ENCODE peak calls at places on chromosomes 1 and 21, in six cellular contexts. K is neural progenitor cell, X is left lung, Y is tibial nerve, T is AG04450, A is upper lobe of left lung. L is an unnamed sample.

GRCh38 chr1:20008391-20008841 is 29.0 kb upstream of the PLA2G2A start:
- DNase-seq in A (no peak), X (no peak), T (no peak), K (no peak), Y (no peak), L (no peak)

GRCh38 chr1:178093958-178094751 is at the start of gene RASAL2:
- DNase-seq in Y (peak), X (peak), T (no peak), A (peak), K (peak), L (no peak)

GRCh38 chr1:174968750-174969244 is 30.9 kb upstream of the CACYBP start:
- DNase-seq in T (no peak), Y (no peak), X (no peak), A (no peak), K (no peak), L (no peak)

GRCh38 chr1:193771596-193771995 is 585.2 kb upstream of the B3GALT2 start:
- DNase-seq in A (no peak), X (no peak), T (no peak), K (no peak), Y (no peak), L (no peak)

GRCh38 chr1:2110738-2111673 is 60.8 kb downstream of the PRKCZ start:
- DNase-seq in X (peak), Y (no peak), K (no peak), A (peak), T (no peak), L (no peak)

GRCh38 chr21:17925000-17925610 is 105.9 kb upstream of the C21orf91 start:
- DNase-seq in A (no peak), K (peak), X (no peak), Y (no peak), T (peak), L (no peak)

GRCh38 chr21:41665766-41666595 is 100.9 kb downstream of the RIPK4 start:
- DNase-seq in Y (no peak), A (no peak), K (no peak), T (no peak), X (no peak), L (no peak)

GRCh38 chr1:11692899-11693590 is 1.5 kb downstream of the DRAXIN start:
- DNase-seq in K (peak), T (no peak), X (no peak), Y (no peak), A (no peak), L (peak)

GRCh38 chr1:5748286-5749225 is 243.7 kb downstream of the NPHP4 start:
- DNase-seq in T (no peak), K (no peak), X (peak), Y (peak), A (peak), L (no peak)

GRCh38 chr1:157894613-157895012 is 53.0 kb upstream of the CD5L start:
- DNase-seq in A (no peak), K (no peak), X (no peak), Y (no peak), T (no peak), L (no peak)

GRCh38 chr1:19644761-19645543 is 841 bp downstream of the NBL1 start:
- DNase-seq in X (no peak), T (no peak), Y (no peak), K (peak), A (peak), L (no peak)

GRCh38 chr1:7613106-7613850 is 157.8 kb upstream of the VAMP3 start:
- DNase-seq in A (no peak), Y (no peak), T (no peak), K (no peak), X (no peak), L (no peak)

GRCh38 chr1:17194981-17195528 is 9.9 kb upstream of the PADI1 start:
- DNase-seq in A (no peak), T (no peak), Y (no peak), X (no peak), K (no peak), L (no peak)

GRCh38 chr1:17930635-17931034 is 175.5 kb downstream of the ACTL8 start:
- DNase-seq in X (no peak), T (no peak), A (no peak), Y (no peak), K (no peak), L (no peak)

GRCh38 chr1:5616366-5617178 is 375.7 kb downstream of the NPHP4 start:
- DNase-seq in K (no peak), A (no peak), T (no peak), Y (no peak), X (peak), L (no peak)

GRCh38 chr1:21539933-21540332 is 30.7 kb downstream of the ALPL start:
- DNase-seq in Y (no peak), T (no peak), X (no peak), A (peak), K (peak), L (no peak)

GRCh38 chr1:95124342-95124741 is 7.2 kb downstream of the TLCD4 start:
- DNase-seq in A (no peak), X (no peak), K (no peak), T (no peak), Y (no peak), L (no peak)

GRCh38 chr1:30162565-30162964 is 560.8 kb downstream of the MATN1 start:
- DNase-seq in A (no peak), K (no peak), X (no peak), Y (no peak), T (no peak), L (no peak)

GRCh38 chr1:159122005-159122621 is 45.5 kb upstream of the AIM2 start:
- DNase-seq in K (no peak), X (no peak), T (no peak), Y (no peak), A (no peak), L (no peak)

GRCh38 chr1:92749024-92749634 is 35.8 kb downstream of the EVI5 start:
- DNase-seq in Y (no peak), T (no peak), X (no peak), K (peak), A (no peak), L (peak)

GRCh38 chr1:6600410-6601048 is 2.1 kb downstream of the KLHL21 start:
- DNase-seq in Y (no peak), K (peak), A (no peak), T (no peak), X (no peak), L (no peak)

GRCh38 chr1:203475012-203475981 is at the start of gene PRELP:
- DNase-seq in X (no peak), T (no peak), A (no peak), K (peak), Y (peak), L (no peak)

GRCh38 chr1:56627636-56628039 is 17.5 kb upstream of the PRKAA2 start:
- DNase-seq in X (no peak), T (no peak), Y (no peak), K (peak), A (no peak), L (no peak)

GRCh38 chr1:2999571-2999970 is 21.7 kb upstream of the ACTRT2 start:
- DNase-seq in T (no peak), Y (no peak), K (no peak), A (no peak), X (peak), L (no peak)

GRCh38 chr1:9842073-9842711 is 18.4 kb upstream of the CLSTN1 start:
- DNase-seq in A (no peak), K (no peak), T (no peak), Y (no peak), X (no peak), L (no peak)

GRCh38 chr1:21946836-21947587 is 9.9 kb upstream of the HSPG2 start:
- DNase-seq in Y (no peak), K (peak), T (no peak), X (no peak), A (no peak), L (no peak)

GRCh38 chr1:13813398-13814012 is 113.5 kb downstream of the PRDM2 start:
- DNase-seq in A (peak), K (peak), X (peak), T (no peak), Y (no peak), L (no peak)

GRCh38 chr1:56073614-56074356 is 505.6 kb downstream of the PLPP3 start:
- DNase-seq in K (no peak), T (peak), Y (peak), X (no peak), A (no peak), L (no peak)

GRCh38 chr1:205568469-205569361 is 63.1 kb downstream of the ELK4 start:
- DNase-seq in T (no peak), A (peak), Y (no peak), X (no peak), K (peak), L (no peak)

GRCh38 chr1:66282343-66282852 is 251.6 kb upstream of the SGIP1 start:
- DNase-seq in Y (no peak), K (no peak), X (no peak), A (no peak), T (peak), L (peak)

GRCh38 chr1:30446508-30446907 is 276.9 kb downstream of the MATN1 start:
- DNase-seq in T (no peak), X (no peak), K (no peak), A (no peak), Y (no peak), L (no peak)

GRCh38 chr1:39671793-39672550 is at the start of gene NT5C1A:
- DNase-seq in Y (no peak), K (peak), A (peak), T (no peak), X (no peak), L (no peak)

GRCh38 chr1:145846191-145846590 is 761 bp downstream of the NUDT17 start:
- DNase-seq in K (peak), Y (no peak), A (no peak), T (no peak), X (no peak), L (no peak)

GRCh38 chr1:234683856-234684632 is 74.1 kb upstream of the IRF2BP2 start:
- DNase-seq in X (no peak), K (no peak), A (peak), Y (peak), T (no peak), L (no peak)

GRCh38 chr1:234686035-234686434 is 76.1 kb upstream of the IRF2BP2 start:
- DNase-seq in A (no peak), K (no peak), X (no peak), Y (no peak), T (no peak), L (no peak)

GRCh38 chr1:234687011-234687410 is 77.0 kb upstream of the IRF2BP2 start:
- DNase-seq in X (no peak), K (no peak), A (no peak), T (no peak), Y (no peak), L (no peak)

GRCh38 chr1:234683127-234683855 is 73.3 kb upstream of the IRF2BP2 start:
- DNase-seq in K (no peak), T (no peak), A (no peak), Y (no peak), X (no peak), L (no peak)

DNA sequence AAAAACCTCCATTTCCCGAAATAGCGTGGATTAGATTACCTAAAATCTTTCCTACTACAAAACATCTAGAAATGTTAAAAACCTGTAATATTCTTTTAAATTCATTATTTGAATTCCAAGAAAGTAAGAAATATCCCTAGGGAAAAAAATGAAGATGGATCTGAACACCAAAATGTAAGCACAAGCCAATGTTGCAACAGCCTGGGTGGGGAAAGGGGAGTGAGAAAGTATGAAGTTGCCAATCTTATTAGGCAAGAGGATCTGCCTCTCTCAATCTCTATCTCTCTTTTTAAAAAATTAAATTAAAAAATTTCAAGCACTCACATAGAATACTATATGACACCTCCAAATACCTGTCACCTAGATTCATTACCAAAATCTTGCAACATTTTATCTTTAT is 74.9 kb upstream of the IRF2BP2 start:
- DNase-seq in K (no peak), T (no peak), Y (no peak), X (no peak), A (no peak), L (no peak)
- H3K27ac ChIP-seq in K (no peak), T (no peak), Y (no peak), X (no peak), A (no peak), L (peak)

GRCh38 chr1:32336963-32337675 is 1.1 kb upstream of the MARCKSL1 start:
- DNase-seq in K (no peak), T (no peak), X (peak), A (no peak), Y (no peak), L (peak)

GRCh38 chr1:32339363-32339978 is 3.4 kb upstream of the MARCKSL1 start:
- DNase-seq in Y (no peak), A (no peak), K (no peak), X (no peak), T (no peak), L (peak)

GRCh38 chr1:32337855-32338636 is 2.0 kb upstream of the MARCKSL1 start:
- DNase-seq in K (peak), A (peak), X (peak), Y (peak), T (no peak), L (peak)

GRCh38 chr1:32335951-32336867 is at the start of gene MARCKSL1:
- DNase-seq in X (peak), A (peak), Y (peak), K (peak), T (no peak), L (no peak)

GRCh38 chr1:32338637-32339145 is 2.7 kb upstream of the MARCKSL1 start:
- DNase-seq in Y (no peak), K (no peak), T (no peak), A (no peak), X (no peak), L (no peak)
- H3K27ac ChIP-seq in Y (peak), K (no peak), T (no peak), A (peak), X (peak), L (peak)

DNA sequence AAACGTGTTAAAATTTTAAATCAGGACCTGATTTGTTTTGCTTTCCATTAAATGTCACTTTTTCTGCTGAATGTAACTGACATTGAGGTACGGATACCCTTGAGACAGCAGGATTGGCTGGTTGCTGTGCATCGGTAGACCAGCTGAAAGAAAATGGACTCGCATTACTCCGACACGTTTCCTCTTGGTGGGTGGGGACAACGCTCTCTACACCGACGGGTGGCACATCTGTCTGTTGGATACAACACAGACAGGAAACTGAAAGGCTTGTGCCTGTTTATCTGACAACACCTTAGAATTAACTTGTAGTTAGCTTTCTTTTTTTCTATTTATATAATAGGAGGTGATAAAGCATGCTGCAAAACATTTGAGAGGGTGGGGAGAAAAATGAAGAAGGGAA is 19.4 kb downstream of the PRPF38A start:
- DNase-seq in A (no peak), T (no peak), X (no peak), K (no peak), Y (no peak), L (no peak)
- H3K27ac ChIP-seq in A (no peak), T (no peak), X (peak), K (no peak), Y (no peak), L (no peak)

GRCh38 chr1:27503961-27504587 is 14.1 kb upstream of the WASF2 start:
- DNase-seq in Y (no peak), K (peak), T (no peak), X (no peak), A (no peak), L (no peak)
- H3K27ac ChIP-seq in Y (peak), K (peak), T (peak), X (peak), A (peak), L (peak)

DNA sequence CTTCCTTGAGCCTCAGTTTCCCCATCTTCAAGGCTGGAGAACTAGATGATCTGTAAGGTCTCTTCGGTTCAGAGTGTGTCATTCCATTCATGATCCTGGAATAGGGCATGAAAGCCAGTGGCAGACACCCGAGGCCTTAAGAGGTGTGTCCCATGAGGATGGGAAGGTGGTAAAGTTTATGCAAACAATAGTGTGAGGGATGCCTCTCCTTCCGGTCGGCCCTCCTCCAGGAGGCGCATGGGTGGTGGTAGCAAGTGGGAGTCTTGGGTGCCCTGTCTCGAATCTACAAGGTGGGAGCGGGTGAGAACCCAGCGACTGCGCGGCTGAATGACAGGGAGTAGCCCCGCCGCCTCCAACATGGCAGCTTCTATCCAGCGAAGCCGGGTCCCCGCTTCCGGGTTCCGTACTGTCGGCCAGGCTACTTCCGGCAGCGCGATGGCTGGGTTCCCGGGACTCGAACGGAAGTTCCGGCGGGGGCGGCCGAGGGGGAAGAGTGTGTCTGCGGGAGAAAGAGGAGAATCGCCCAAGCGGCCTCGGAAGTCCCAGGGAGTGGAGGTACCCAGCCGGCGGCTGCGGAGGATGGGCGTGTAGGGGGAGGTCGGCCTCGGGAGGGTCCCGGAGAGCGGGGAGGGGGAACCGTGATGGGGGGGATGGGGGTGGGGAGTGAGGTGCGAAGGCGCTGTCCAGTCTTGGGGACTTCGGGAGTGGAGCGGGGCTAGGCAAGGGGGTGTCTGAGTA is at the start of gene LYPLA2:
- DNase-seq in X (peak), Y (peak), A (peak), T (peak), K (peak), L (no peak)
- H3K27ac ChIP-seq in X (peak), Y (peak), A (peak), T (peak), K (no peak), L (peak)

GRCh38 chr21:42736646-42737350 is 83.4 kb downstream of the PDE9A start:
- DNase-seq in A (peak), K (no peak), T (no peak), Y (no peak), X (no peak), L (no peak)
- H3K27ac ChIP-seq in A (peak), K (no peak), T (no peak), Y (no peak), X (no peak), L (no peak)

GRCh38 chr1:41749992-41750745 is 168.6 kb downstream of the HIVEP3 start:
- DNase-seq in A (no peak), X (no peak), K (no peak), Y (no peak), T (no peak), L (no peak)
- H3K27ac ChIP-seq in A (no peak), X (no peak), K (no peak), Y (no peak), T (no peak), L (no peak)

DNA sequence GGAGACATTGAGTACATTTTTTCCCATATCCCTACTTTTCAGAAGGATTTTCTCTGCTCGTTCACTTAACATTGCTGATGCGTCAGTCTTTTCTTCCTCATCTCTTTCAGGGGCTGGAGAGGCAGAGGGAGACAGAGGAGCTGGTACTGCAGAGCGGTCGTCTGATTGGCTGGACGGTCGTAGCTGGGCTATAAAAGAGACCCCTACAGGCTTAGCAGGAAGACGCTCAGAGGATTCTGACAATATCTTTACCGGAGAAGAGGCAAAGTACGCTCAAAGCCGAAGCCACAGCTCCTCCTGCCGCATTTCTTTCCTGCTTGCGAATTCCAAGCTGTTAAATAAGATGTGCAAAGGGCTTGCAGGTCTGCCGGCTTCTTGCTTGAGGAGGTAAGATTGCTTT is at the start of gene RGS4:
- DNase-seq in A (no peak), T (peak), X (no peak), K (peak), Y (no peak), L (no peak)
- H3K27ac ChIP-seq in A (no peak), T (no peak), X (no peak), K (no peak), Y (no peak), L (no peak)

L was measured in epithelial cell of prostate.